ENCODE peak calls at places on chromosomes 4 and X, in eight cellular contexts. N, J, M, T, I, C, D and L are unnamed samples.

GRCh38 chrX:118251251-118251650 is 94.7 kb upstream of the WDR44 start:
- DNase-seq in N (no peak), J (no peak), M (no peak), T (no peak), I (no peak), C (peak; percentile 5), D (peak; percentile 27), L (no peak)

GRCh38 chrX:48737213-48737938 is 24.2 kb upstream of the GLOD5 start:
- DNase-seq in N (peak; percentile 93), J (peak; percentile 95), M (peak; percentile 84), T (peak; percentile 89), I (peak; percentile 87), C (peak; percentile 80), D (peak; percentile 98), L (peak; percentile 93)

GRCh38 chrX:150438165-150438564 is 75.0 kb downstream of the MAMLD1 start:
- DNase-seq in N (no peak), J (no peak), M (no peak), T (no peak), I (no peak), C (no peak), D (peak; percentile 28), L (no peak)

GRCh38 chrX:107348990-107349389 is 100.5 kb upstream of the FRMPD3 start:
- DNase-seq in N (no peak), J (no peak), M (no peak), T (no peak), I (no peak), C (no peak), D (no peak), L (no peak)

GRCh38 chr4:77052352-77052751 is 23.4 kb downstream of the CCNI start:
- DNase-seq in N (peak; percentile 50), J (peak; percentile 79), M (no peak), T (no peak), I (no peak), C (peak; percentile 43), D (peak; percentile 53), L (peak; percentile 67)

GRCh38 chrX:66676413-66676812 is 37.5 kb upstream of the EDA2R start:
- DNase-seq in N (no peak), J (no peak), M (no peak), T (no peak), I (no peak), C (no peak), D (peak; percentile 67), L (no peak)

GRCh38 chrX:53094584-53094908 is 604 bp downstream of the KANTR start:
- DNase-seq in N (no peak), J (no peak), M (no peak), T (no peak), I (no peak), C (no peak), D (no peak), L (no peak)

GRCh38 chrX:45505214-45505613 is 304.5 kb upstream of the DIPK2B start:
- DNase-seq in N (no peak), J (no peak), M (no peak), T (no peak), I (no peak), C (no peak), D (peak; percentile 18), L (no peak)

GRCh38 chrX:72121381-72121780 is 10.3 kb downstream of the RTL5 start:
- DNase-seq in N (peak; percentile 72), J (no peak), M (no peak), T (peak; percentile 45), I (peak; percentile 40), C (peak; percentile 69), D (peak; percentile 63), L (no peak)

GRCh38 chr4:154743683-154744340 is at the start of gene LRAT:
- DNase-seq in N (peak; percentile 67), J (peak; percentile 88), M (peak; percentile 68), T (no peak), I (peak; percentile 41), C (no peak), D (no peak), L (peak; percentile 87)
- H3K4me3 ChIP-seq in N (peak within 1 kb of the TSS; percentile 32), J (peak within 1 kb of the TSS; percentile 62), M (no peak within 1 kb of the TSS), T (peak within 1 kb of the TSS; percentile 35), I (peak within 1 kb of the TSS; percentile 62), C (peak within 1 kb of the TSS; percentile 40), D (peak within 1 kb of the TSS; percentile 54), L (peak within 1 kb of the TSS; percentile 60)

GRCh38 chr4:156956947-156957346 is 14.7 kb downstream of the PDGFC start:
- DNase-seq in N (no peak), J (no peak), M (no peak), T (no peak), I (no peak), C (no peak), D (no peak), L (no peak)

GRCh38 chr4:156958276-156959074 is 13.1 kb downstream of the PDGFC start:
- DNase-seq in N (no peak), J (no peak), M (no peak), T (no peak), I (no peak), C (no peak), D (peak; percentile 41), L (no peak)

GRCh38 chr4:156957558-156957957 is 14.0 kb downstream of the PDGFC start:
- DNase-seq in N (no peak), J (no peak), M (no peak), T (no peak), I (no peak), C (no peak), D (no peak), L (no peak)

GRCh38 chr4:156961241-156962068 is 10.1 kb downstream of the PDGFC start:
- DNase-seq in N (no peak), J (no peak), M (no peak), T (no peak), I (no peak), C (no peak), D (no peak), L (no peak)

GRCh38 chr4:156959298-156959702 is 12.3 kb downstream of the PDGFC start:
- DNase-seq in N (no peak), J (no peak), M (no peak), T (no peak), I (no peak), C (no peak), D (peak; percentile 50), L (no peak)
- H3K27ac ChIP-seq in N (no peak overlapping the region), J (no peak overlapping the region), M (peak overlapping the region; percentile 34), T (peak overlapping the region; percentile 60), I (no peak overlapping the region), C (no peak overlapping the region), D (no peak overlapping the region), L (no peak overlapping the region)

DNA sequence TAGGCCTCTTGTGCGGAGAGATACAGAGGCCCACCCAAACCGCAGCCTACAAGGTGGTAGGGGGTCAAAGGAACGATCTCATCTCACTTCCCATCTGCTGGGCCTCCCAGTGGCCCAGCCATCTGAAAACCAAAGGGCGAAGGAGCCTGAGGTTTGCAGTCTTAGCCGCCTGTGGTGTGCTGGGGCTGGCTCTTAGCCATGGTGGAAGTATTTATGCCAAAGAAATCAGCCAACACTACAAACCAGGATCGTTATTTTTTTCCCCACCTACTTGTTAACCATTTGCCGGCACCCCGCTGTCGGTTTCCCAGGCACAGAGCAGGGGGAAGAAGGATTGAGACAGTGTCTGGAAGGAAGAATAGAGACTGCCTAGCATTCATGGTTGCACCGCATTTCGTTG is 30.9 kb upstream of the CDKL5 start:
- DNase-seq in N (no peak), J (no peak), M (no peak), T (no peak), I (no peak), C (no peak), D (no peak), L (no peak)
- TF ChIP-seq CTCF in N (no peak), J (no peak), M (no peak), T (no peak), I (no peak), C (no peak), D (no peak), L (no peak)

GRCh38 chr4:40058854-40059253 is 2.2 kb downstream of the N4BP2 start:
- DNase-seq in N (no peak), J (no peak), M (no peak), T (no peak), I (no peak), C (no peak), D (no peak), L (no peak)
- H3K4me3 ChIP-seq in N (no peak overlapping the region), J (peak overlapping the region; percentile 62), M (peak overlapping the region; percentile 71), T (no peak overlapping the region), I (no peak overlapping the region), C (no peak overlapping the region), D (peak overlapping the region; percentile 92), L (no peak overlapping the region)

GRCh38 chr4:73703320-73703719 is 37.0 kb upstream of the CXCL8 start:
- DNase-seq in N (no peak), J (no peak), M (no peak), T (no peak), I (no peak), C (no peak), D (no peak), L (no peak)
- H3K27ac ChIP-seq in N (no peak overlapping the region), J (no peak overlapping the region), M (no peak overlapping the region), T (no peak overlapping the region), I (no peak overlapping the region), C (no peak overlapping the region), D (no peak overlapping the region), L (no peak overlapping the region)

GRCh38 chrX:69618803-69619202 is 2.9 kb downstream of the EDA start:
- DNase-seq in N (no peak), J (peak; percentile 14), M (peak; percentile 17), T (peak; percentile 22), I (no peak), C (no peak), D (peak; percentile 47), L (peak; percentile 12)
- TF ChIP-seq CTCF in N (no peak), J (peak; percentile 55), M (peak; percentile 62), T (peak; percentile 43), I (peak; percentile 52), C (peak; percentile 50), D (peak; percentile 43), L (no peak)